ENCODE peak calls at places on chromosome 5, in seven cellular contexts. B is GM23248, A is endothelial cell of umbilical vein, M is HCT116, J is mesenchymal stem cell, R is PC-3, K is MM.1S. S is an unnamed sample.

GRCh38 chr5:76084496-76085285 is 1.5 kb downstream of the SV2C start:
- DNase-seq in B (peak; percentile 19), A (no peak), M (no peak), J (no peak), R (no peak), K (peak; percentile 83), S (no peak)

GRCh38 chr5:73783823-73784222 is 157.8 kb downstream of the ARHGEF28 start:
- DNase-seq in B (peak; percentile 65), A (peak; percentile 48), M (no peak), J (peak; percentile 36), R (peak; percentile 35), K (peak; percentile 23), S (peak; percentile 29)

GRCh38 chr5:68114641-68115040 is 100.9 kb upstream of the PIK3R1 start:
- DNase-seq in B (peak; percentile 93), A (no peak), M (no peak), J (peak; percentile 45), R (no peak), K (no peak), S (peak; percentile 93)

GRCh38 chr5:154197801-154198461 is 7.4 kb downstream of the GALNT10 start:
- DNase-seq in B (peak; percentile 57), A (peak; percentile 44), M (no peak), J (peak; percentile 69), R (peak; percentile 94), K (no peak), S (peak; percentile 92)

GRCh38 chr5:24492231-24492630 is 152.5 kb downstream of the CDH10 start:
- DNase-seq in B (no peak), A (no peak), M (no peak), J (no peak), R (peak; percentile 46), K (no peak), S (no peak)

GRCh38 chr5:171524461-171524860 is 105.0 kb downstream of the FGF18 start:
- DNase-seq in B (no peak), A (no peak), M (no peak), J (no peak), R (no peak), K (no peak), S (no peak)

GRCh38 chr5:82406200-82406773 is 128.1 kb upstream of the RPS23 start:
- DNase-seq in B (peak; percentile 77), A (peak; percentile 100), M (no peak), J (peak; percentile 95), R (peak; percentile 93), K (no peak), S (peak; percentile 97)

GRCh38 chr5:136113606-136114005 is 19.0 kb upstream of the SMAD5 start:
- DNase-seq in B (no peak), A (no peak), M (no peak), J (no peak), R (no peak), K (no peak), S (no peak)

GRCh38 chr5:92629000-92629399 is 952.0 kb downstream of the NR2F1-AS1 start:
- DNase-seq in B (no peak), A (no peak), M (no peak), J (no peak), R (no peak), K (no peak), S (no peak)

GRCh38 chr5:65760504-65761275 is 38.7 kb downstream of the NLN start:
- DNase-seq in B (peak; percentile 74), A (peak; percentile 86), M (no peak), J (no peak), R (peak; percentile 61), K (peak; percentile 87), S (peak; percentile 67)

GRCh38 chr5:138948391-138949222 is 73.5 kb upstream of the LRRTM2 start:
- DNase-seq in B (no peak), A (no peak), M (no peak), J (no peak), R (no peak), K (no peak), S (no peak)

GRCh38 chr5:142977363-142978051 is 207.3 kb downstream of the ARHGAP26 start:
- DNase-seq in B (peak; percentile 85), A (peak; percentile 48), M (no peak), J (peak; percentile 93), R (peak; percentile 71), K (no peak), S (peak; percentile 96)
- H3K27ac ChIP-seq in B (peak overlapping the region; percentile 45), A (peak overlapping the region; percentile 58), M (peak overlapping the region; percentile 56), J (peak overlapping the region; percentile 94), R (peak overlapping the region; percentile 67), K (no peak overlapping the region), S (peak overlapping the region; percentile 43)

DNA sequence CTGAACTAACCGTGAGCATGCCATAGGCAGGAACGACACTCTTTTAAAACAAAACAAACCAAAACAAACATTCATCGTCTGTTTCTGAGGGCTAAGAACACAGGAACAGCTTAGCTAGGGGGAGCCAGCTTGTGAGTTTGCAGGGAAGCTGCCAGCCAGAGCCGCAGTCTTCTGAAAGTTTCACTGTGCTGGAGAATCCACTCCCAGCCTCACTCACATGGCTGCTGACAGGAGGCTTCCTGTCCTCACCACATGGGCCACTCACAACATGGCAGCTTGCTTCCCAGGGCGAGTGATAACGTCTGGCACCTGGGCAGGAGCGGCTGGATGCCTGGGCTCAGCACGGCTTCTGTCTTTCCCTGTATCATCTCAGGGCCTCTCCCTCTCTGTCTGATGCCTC is 275.2 kb downstream of the MSX2 start:
- DNase-seq in B (no peak), A (no peak), M (no peak), J (no peak), R (no peak), K (no peak), S (no peak)
- H2AFZ ChIP-seq in B (no peak overlapping the region), A (no peak overlapping the region), M (no peak overlapping the region), J (no peak overlapping the region), R (no peak overlapping the region), K (no peak overlapping the region), S (no peak overlapping the region)

GRCh38 chr5:55160493-55161209 is 680 bp downstream of the GPX8 start:
- DNase-seq in B (peak; percentile 98), A (peak; percentile 94), M (peak; percentile 63), J (peak; percentile 96), R (peak; percentile 70), K (no peak), S (peak; percentile 96)

GRCh38 chr5:55154893-55155292 is 5.1 kb upstream of the GPX8 start:
- DNase-seq in B (peak; percentile 73), A (peak; percentile 93), M (no peak), J (peak; percentile 42), R (peak; percentile 58), K (no peak), S (peak; percentile 81)

GRCh38 chr5:55159763-55160492 is at the start of gene GPX8:
- DNase-seq in B (peak; percentile 95), A (peak; percentile 89), M (peak; percentile 77), J (peak; percentile 94), R (peak; percentile 72), K (peak; percentile 41), S (peak; percentile 85)
- H3K4me3 ChIP-seq in B (peak within 1 kb of the TSS; percentile 98), A (peak within 1 kb of the TSS; percentile 66), M (peak within 1 kb of the TSS; percentile 77), J (peak within 1 kb of the TSS; percentile 84), R (peak within 1 kb of the TSS; percentile 91), K (no peak within 1 kb of the TSS), S (peak within 1 kb of the TSS; percentile 99)

GRCh38 chr5:9529041-9529480 is 16.8 kb downstream of the SEMA5A start:
- DNase-seq in B (no peak), A (no peak), M (no peak), J (no peak), R (no peak), K (peak; percentile 90), S (no peak)
- H3K27ac ChIP-seq in B (no peak overlapping the region), A (no peak overlapping the region), M (no peak overlapping the region), J (no peak overlapping the region), R (no peak overlapping the region), K (peak overlapping the region; percentile 63), S (no peak overlapping the region)

GRCh38 chr5:117084052-117084451 is 509.4 kb upstream of the SEMA6A start:
- DNase-seq in B (no peak), A (no peak), M (no peak), J (no peak), R (no peak), K (no peak), S (no peak)
- H2AFZ ChIP-seq in B (no peak overlapping the region), A (no peak overlapping the region), M (no peak overlapping the region), J (no peak overlapping the region), R (no peak overlapping the region), K (no peak overlapping the region), S (no peak overlapping the region)

GRCh38 chr5:160165137-160166068 is 46.2 kb upstream of the PWWP2A start:
- DNase-seq in B (peak; percentile 97), A (peak; percentile 86), M (peak; percentile 95), J (peak; percentile 100), R (peak; percentile 98), K (no peak), S (peak; percentile 99)
- H3K4me3 ChIP-seq in B (peak overlapping the region; percentile 54), A (no peak overlapping the region), M (peak overlapping the region; percentile 38), J (peak overlapping the region; percentile 52), R (peak overlapping the region; percentile 51), K (no peak overlapping the region), S (peak overlapping the region; percentile 41)

DNA sequence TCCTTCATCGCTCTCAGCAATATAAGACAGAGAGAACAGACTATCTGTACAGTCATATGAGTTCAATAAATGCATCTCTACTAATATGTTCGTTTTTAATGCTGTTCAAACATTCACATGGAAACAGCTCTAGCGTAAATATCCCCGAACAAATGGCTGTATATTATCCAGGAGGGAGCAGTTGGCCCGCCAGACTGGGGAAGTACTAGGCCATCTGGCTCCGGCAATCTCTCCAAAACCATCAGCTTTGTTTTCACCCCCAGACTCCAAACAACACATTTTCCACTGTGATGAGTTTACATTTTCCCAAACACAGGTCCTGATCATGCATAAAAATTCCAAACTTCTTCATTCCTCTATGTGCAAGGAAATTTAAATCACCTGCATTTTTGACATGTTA is 8.7 kb downstream of the EBF1 start:
- DNase-seq in B (no peak), A (no peak), M (no peak), J (no peak), R (no peak), K (no peak), S (no peak)
- H3K27ac ChIP-seq in B (no peak overlapping the region), A (no peak overlapping the region), M (no peak overlapping the region), J (no peak overlapping the region), R (no peak overlapping the region), K (no peak overlapping the region), S (no peak overlapping the region)

GRCh38 chr5:178780581-178781498 is 50.4 kb upstream of the ZNF354A start:
- DNase-seq in B (no peak), A (no peak), M (no peak), J (no peak), R (no peak), K (no peak), S (no peak)

GRCh38 chr5:178774446-178774845 is 44.0 kb upstream of the ZNF354A start:
- DNase-seq in B (no peak), A (no peak), M (no peak), J (no peak), R (no peak), K (no peak), S (no peak)

GRCh38 chr5:178778919-178779318 is 48.5 kb upstream of the ZNF354A start:
- DNase-seq in B (no peak), A (no peak), M (no peak), J (no peak), R (no peak), K (no peak), S (no peak)

GRCh38 chr5:178774866-178775539 is 44.5 kb upstream of the ZNF354A start:
- DNase-seq in B (no peak), A (no peak), M (no peak), J (no peak), R (no peak), K (no peak), S (no peak)

GRCh38 chr5:178777557-178777956 is 47.1 kb upstream of the ZNF354A start:
- DNase-seq in B (no peak), A (no peak), M (no peak), J (no peak), R (no peak), K (no peak), S (no peak)
- H2AFZ ChIP-seq in B (no peak overlapping the region), A (no peak overlapping the region), M (no peak overlapping the region), J (no peak overlapping the region), R (no peak overlapping the region), K (no peak overlapping the region), S (no peak overlapping the region)

S was measured in astrocyte.